ENCODE peak calls at places on chromosomes 16 and 17, in eight cellular contexts. One of them, this sample, is unnamed.

GRCh38 chr17:57035971-57036481 is 49.0 kb upstream of the AKAP1 start:
- DNase-seq in fibroblast of mammary gland: no peak
- DNase-seq in fibroblast of pulmonary artery: no peak
- DNase-seq in tibial artery: no peak
- DNase-seq in bronchial epithelial cell: peak
- DNase-seq in MM.1S: no peak
- DNase-seq in choroid plexus epithelial cell: no peak
- DNase-seq in psoas muscle: no peak
- DNase-seq in this sample: no peak

GRCh38 chr16:84199861-84200260 is 8.9 kb downstream of the ADAD2 start:
- DNase-seq in fibroblast of mammary gland: no peak
- DNase-seq in fibroblast of pulmonary artery: no peak
- DNase-seq in tibial artery: peak
- DNase-seq in bronchial epithelial cell: no peak
- DNase-seq in MM.1S: no peak
- DNase-seq in choroid plexus epithelial cell: no peak
- DNase-seq in psoas muscle: peak
- DNase-seq in this sample: no peak

GRCh38 chr16:29808219-29808900 is 2.0 kb downstream of the MAZ start:
- DNase-seq in fibroblast of mammary gland: no peak
- DNase-seq in fibroblast of pulmonary artery: no peak
- DNase-seq in tibial artery: no peak
- DNase-seq in bronchial epithelial cell: no peak
- DNase-seq in MM.1S: no peak
- DNase-seq in choroid plexus epithelial cell: no peak
- DNase-seq in psoas muscle: peak
- DNase-seq in this sample: no peak

GRCh38 chr16:68732068-68732680 is 4.9 kb upstream of the CDH1 start:
- DNase-seq in fibroblast of mammary gland: no peak
- DNase-seq in fibroblast of pulmonary artery: no peak
- DNase-seq in tibial artery: no peak
- DNase-seq in bronchial epithelial cell: peak
- DNase-seq in MM.1S: no peak
- DNase-seq in choroid plexus epithelial cell: peak
- DNase-seq in psoas muscle: no peak
- DNase-seq in this sample: peak

GRCh38 chr17:49216482-49216881 is 6.0 kb downstream of the ABI3 start:
- DNase-seq in fibroblast of mammary gland: no peak
- DNase-seq in fibroblast of pulmonary artery: no peak
- DNase-seq in tibial artery: no peak
- DNase-seq in bronchial epithelial cell: no peak
- DNase-seq in MM.1S: no peak
- DNase-seq in choroid plexus epithelial cell: no peak
- DNase-seq in psoas muscle: no peak
- DNase-seq in this sample: no peak

GRCh38 chr17:1009411-1010085 is 12.6 kb downstream of the TIMM22 start:
- DNase-seq in fibroblast of mammary gland: no peak
- DNase-seq in fibroblast of pulmonary artery: no peak
- DNase-seq in tibial artery: no peak
- DNase-seq in bronchial epithelial cell: no peak
- DNase-seq in MM.1S: no peak
- DNase-seq in choroid plexus epithelial cell: no peak
- DNase-seq in psoas muscle: no peak
- DNase-seq in this sample: no peak

GRCh38 chr16:69741951-69742904 is 12.5 kb downstream of the NOB1 start:
- DNase-seq in fibroblast of mammary gland: peak
- DNase-seq in fibroblast of pulmonary artery: peak
- DNase-seq in tibial artery: peak
- DNase-seq in bronchial epithelial cell: no peak
- DNase-seq in MM.1S: no peak
- DNase-seq in choroid plexus epithelial cell: peak
- DNase-seq in psoas muscle: peak
- DNase-seq in this sample: peak

GRCh38 chr17:39239640-39240314 is 14.0 kb upstream of the STAC2 start:
- DNase-seq in fibroblast of mammary gland: no peak
- DNase-seq in fibroblast of pulmonary artery: peak
- DNase-seq in tibial artery: no peak
- DNase-seq in bronchial epithelial cell: peak
- DNase-seq in MM.1S: peak
- DNase-seq in choroid plexus epithelial cell: peak
- DNase-seq in psoas muscle: no peak
- DNase-seq in this sample: no peak

GRCh38 chr16:54171855-54172537 is 114.6 kb downstream of the IRX3 start:
- DNase-seq in fibroblast of mammary gland: peak
- DNase-seq in fibroblast of pulmonary artery: peak
- DNase-seq in tibial artery: no peak
- DNase-seq in bronchial epithelial cell: peak
- DNase-seq in MM.1S: no peak
- DNase-seq in choroid plexus epithelial cell: peak
- DNase-seq in psoas muscle: no peak
- DNase-seq in this sample: peak

GRCh38 chr16:64051826-64052225 is 1070.0 kb downstream of the CDH11 start:
- DNase-seq in fibroblast of mammary gland: peak
- DNase-seq in fibroblast of pulmonary artery: peak
- DNase-seq in tibial artery: no peak
- DNase-seq in bronchial epithelial cell: peak
- DNase-seq in MM.1S: peak
- DNase-seq in choroid plexus epithelial cell: peak
- DNase-seq in psoas muscle: no peak
- DNase-seq in this sample: peak

GRCh38 chr17:13230908-13231307 is 213.1 kb upstream of the ELAC2 start:
- DNase-seq in fibroblast of mammary gland: no peak
- DNase-seq in fibroblast of pulmonary artery: no peak
- DNase-seq in tibial artery: no peak
- DNase-seq in bronchial epithelial cell: no peak
- DNase-seq in MM.1S: no peak
- DNase-seq in choroid plexus epithelial cell: no peak
- DNase-seq in psoas muscle: no peak
- DNase-seq in this sample: no peak

GRCh38 chr17:19867094-19867653 is 562 bp downstream of the ULK2 start:
- DNase-seq in fibroblast of mammary gland: peak
- DNase-seq in fibroblast of pulmonary artery: peak
- DNase-seq in tibial artery: peak
- DNase-seq in bronchial epithelial cell: peak
- DNase-seq in MM.1S: peak
- DNase-seq in choroid plexus epithelial cell: peak
- DNase-seq in psoas muscle: peak
- DNase-seq in this sample: peak

GRCh38 chr16:58684001-58684353 is 593 bp downstream of the SLC38A7 start:
- DNase-seq in fibroblast of mammary gland: peak
- DNase-seq in fibroblast of pulmonary artery: peak
- DNase-seq in tibial artery: no peak
- DNase-seq in bronchial epithelial cell: peak
- DNase-seq in MM.1S: no peak
- DNase-seq in choroid plexus epithelial cell: peak
- DNase-seq in psoas muscle: no peak
- DNase-seq in this sample: peak

GRCh38 chr17:39576187-39576586 is 31.5 kb downstream of the NEUROD2 start:
- DNase-seq in fibroblast of mammary gland: no peak
- DNase-seq in fibroblast of pulmonary artery: no peak
- DNase-seq in tibial artery: no peak
- DNase-seq in bronchial epithelial cell: peak
- DNase-seq in MM.1S: no peak
- DNase-seq in choroid plexus epithelial cell: no peak
- DNase-seq in psoas muscle: no peak
- DNase-seq in this sample: no peak

GRCh38 chr17:6233856-6234255 is 163.7 kb downstream of the WSCD1 start:
- DNase-seq in fibroblast of mammary gland: no peak
- DNase-seq in fibroblast of pulmonary artery: no peak
- DNase-seq in tibial artery: no peak
- DNase-seq in bronchial epithelial cell: no peak
- DNase-seq in MM.1S: no peak
- DNase-seq in choroid plexus epithelial cell: no peak
- DNase-seq in psoas muscle: no peak
- DNase-seq in this sample: no peak

GRCh38 chr16:31869511-31870201 is 4.0 kb upstream of the ZNF267 start:
- DNase-seq in fibroblast of mammary gland: peak
- DNase-seq in fibroblast of pulmonary artery: peak
- DNase-seq in tibial artery: peak
- DNase-seq in bronchial epithelial cell: peak
- DNase-seq in MM.1S: peak
- DNase-seq in choroid plexus epithelial cell: peak
- DNase-seq in psoas muscle: no peak
- DNase-seq in this sample: peak

GRCh38 chr17:38705523-38705802 is 390 bp downstream of the MLLT6 start:
- DNase-seq in fibroblast of mammary gland: no peak
- DNase-seq in fibroblast of pulmonary artery: no peak
- DNase-seq in tibial artery: no peak
- DNase-seq in bronchial epithelial cell: no peak
- DNase-seq in MM.1S: no peak
- DNase-seq in choroid plexus epithelial cell: no peak
- DNase-seq in psoas muscle: no peak
- DNase-seq in this sample: no peak

GRCh38 chr17:78933025-78933958 is 8.1 kb upstream of the TIMP2 start:
- DNase-seq in fibroblast of mammary gland: peak
- DNase-seq in fibroblast of pulmonary artery: peak
- DNase-seq in tibial artery: peak
- DNase-seq in bronchial epithelial cell: peak
- DNase-seq in MM.1S: peak
- DNase-seq in choroid plexus epithelial cell: peak
- DNase-seq in psoas muscle: peak
- DNase-seq in this sample: peak

DNA sequence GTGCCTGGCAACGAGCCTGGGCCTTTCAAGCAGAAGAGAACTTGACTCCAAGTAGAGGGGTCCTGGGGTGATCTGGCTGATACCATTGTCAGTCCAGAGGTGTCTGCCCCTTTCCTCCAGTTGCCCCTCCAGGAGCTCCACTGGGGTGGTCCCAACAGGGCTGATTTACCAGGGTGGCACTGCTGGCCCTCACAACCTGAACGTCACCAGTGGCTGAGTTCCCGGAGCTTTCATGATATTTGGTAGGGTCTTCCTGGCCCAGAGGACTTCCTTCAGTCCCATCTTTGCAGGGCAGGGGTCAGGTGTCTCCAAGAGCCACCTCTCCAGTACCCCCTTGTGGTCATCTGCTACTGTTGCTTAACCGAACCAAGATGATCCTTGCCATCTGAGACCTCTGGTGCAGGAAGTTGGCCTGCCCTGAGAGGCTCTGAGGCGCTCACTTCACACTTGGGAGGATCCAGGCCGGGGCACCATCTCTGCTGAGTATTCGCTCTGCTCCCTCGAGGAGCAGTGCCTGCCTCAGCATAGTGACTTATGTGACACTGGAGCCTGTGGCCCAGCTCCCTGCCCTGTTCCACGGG is 3.5 kb downstream of the LIMD2 start:
- DNase-seq in fibroblast of mammary gland: peak
- DNase-seq in fibroblast of pulmonary artery: peak
- DNase-seq in tibial artery: no peak
- DNase-seq in bronchial epithelial cell: peak
- DNase-seq in MM.1S: peak
- DNase-seq in choroid plexus epithelial cell: peak
- DNase-seq in psoas muscle: no peak
- DNase-seq in this sample: peak
- H3K4me3 ChIP-seq in fibroblast of mammary gland: no peak
- H3K4me3 ChIP-seq in fibroblast of pulmonary artery: no peak
- H3K4me3 ChIP-seq in tibial artery: no peak
- H3K4me3 ChIP-seq in bronchial epithelial cell: no peak
- H3K4me3 ChIP-seq in MM.1S: no peak
- H3K4me3 ChIP-seq in choroid plexus epithelial cell: no peak
- H3K4me3 ChIP-seq in psoas muscle: no peak
- H3K4me3 ChIP-seq in this sample: no peak

GRCh38 chr16:72884037-72884436 is 163.9 kb downstream of the ZFHX3 start:
- DNase-seq in fibroblast of mammary gland: peak
- DNase-seq in fibroblast of pulmonary artery: peak
- DNase-seq in tibial artery: no peak
- DNase-seq in bronchial epithelial cell: peak
- DNase-seq in MM.1S: no peak
- DNase-seq in choroid plexus epithelial cell: peak
- DNase-seq in psoas muscle: no peak
- DNase-seq in this sample: peak
- TF ChIP-seq CTCF in fibroblast of mammary gland: no peak
- TF ChIP-seq CTCF in fibroblast of pulmonary artery: no peak
- TF ChIP-seq CTCF in tibial artery: no peak
- TF ChIP-seq CTCF in bronchial epithelial cell: no peak
- TF ChIP-seq CTCF in MM.1S: no peak
- TF ChIP-seq CTCF in choroid plexus epithelial cell: no peak
- TF ChIP-seq CTCF in psoas muscle: no peak
- TF ChIP-seq CTCF in this sample: no peak

GRCh38 chr16:75248536-75249380 is 2.7 kb downstream of the BCAR1 start:
- DNase-seq in fibroblast of mammary gland: no peak
- DNase-seq in fibroblast of pulmonary artery: no peak
- DNase-seq in tibial artery: no peak
- DNase-seq in bronchial epithelial cell: no peak
- DNase-seq in MM.1S: no peak
- DNase-seq in choroid plexus epithelial cell: no peak
- DNase-seq in psoas muscle: peak
- DNase-seq in this sample: no peak
- H3K4me3 ChIP-seq in fibroblast of mammary gland: no peak
- H3K4me3 ChIP-seq in fibroblast of pulmonary artery: no peak
- H3K4me3 ChIP-seq in tibial artery: peak
- H3K4me3 ChIP-seq in bronchial epithelial cell: no peak
- H3K4me3 ChIP-seq in MM.1S: no peak
- H3K4me3 ChIP-seq in choroid plexus epithelial cell: peak
- H3K4me3 ChIP-seq in psoas muscle: peak
- H3K4me3 ChIP-seq in this sample: peak

DNA sequence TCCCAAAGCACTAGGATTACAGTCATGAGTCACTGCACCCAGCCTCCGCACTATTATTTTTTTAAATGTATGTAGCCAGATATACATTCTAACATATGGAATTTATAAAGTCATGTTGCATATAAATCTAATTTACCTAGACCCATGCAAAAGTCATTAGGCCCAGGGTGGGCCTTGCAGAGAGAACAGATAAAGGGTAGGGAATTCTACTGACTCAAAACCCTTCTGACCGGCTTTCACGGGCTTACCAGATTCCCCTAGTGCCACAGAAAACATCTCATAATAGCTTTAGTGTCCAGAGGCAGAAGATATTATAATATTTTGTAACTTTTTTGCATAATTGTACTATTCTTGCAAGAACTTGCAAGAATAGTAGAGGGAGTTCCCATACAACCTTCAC is 20.6 kb upstream of the HELZ start:
- DNase-seq in fibroblast of mammary gland: no peak
- DNase-seq in fibroblast of pulmonary artery: no peak
- DNase-seq in tibial artery: no peak
- DNase-seq in bronchial epithelial cell: no peak
- DNase-seq in MM.1S: no peak
- DNase-seq in choroid plexus epithelial cell: no peak
- DNase-seq in psoas muscle: no peak
- DNase-seq in this sample: no peak
- TF ChIP-seq CTCF in fibroblast of mammary gland: no peak
- TF ChIP-seq CTCF in fibroblast of pulmonary artery: no peak
- TF ChIP-seq CTCF in tibial artery: no peak
- TF ChIP-seq CTCF in bronchial epithelial cell: no peak
- TF ChIP-seq CTCF in MM.1S: no peak
- TF ChIP-seq CTCF in choroid plexus epithelial cell: no peak
- TF ChIP-seq CTCF in psoas muscle: no peak
- TF ChIP-seq CTCF in this sample: no peak

DNA sequence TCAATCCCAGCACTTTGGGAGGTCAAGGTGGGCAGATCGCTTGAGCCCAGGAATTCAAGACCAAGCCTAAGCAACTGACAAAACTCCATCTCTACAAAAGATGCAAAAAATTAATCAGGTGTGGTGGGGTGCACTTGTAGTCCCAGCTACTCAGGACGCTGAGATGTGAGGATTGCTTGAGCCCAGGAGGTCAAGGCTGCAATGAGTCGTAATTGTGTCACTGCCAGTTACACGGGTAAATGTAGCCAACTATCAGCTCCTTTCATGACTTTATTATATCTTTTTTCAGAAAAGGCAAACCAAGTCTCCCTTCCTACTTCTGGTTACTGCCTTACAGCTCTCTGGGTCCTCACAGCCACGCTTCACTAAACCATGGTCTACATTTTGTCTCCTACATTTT is 4.0 kb downstream of the SDF2 start:
- DNase-seq in fibroblast of mammary gland: peak
- DNase-seq in fibroblast of pulmonary artery: no peak
- DNase-seq in tibial artery: no peak
- DNase-seq in bronchial epithelial cell: peak
- DNase-seq in MM.1S: no peak
- DNase-seq in choroid plexus epithelial cell: peak
- DNase-seq in psoas muscle: no peak
- DNase-seq in this sample: peak
- H3K4me3 ChIP-seq in fibroblast of mammary gland: no peak
- H3K4me3 ChIP-seq in fibroblast of pulmonary artery: no peak
- H3K4me3 ChIP-seq in tibial artery: no peak
- H3K4me3 ChIP-seq in bronchial epithelial cell: no peak
- H3K4me3 ChIP-seq in MM.1S: no peak
- H3K4me3 ChIP-seq in choroid plexus epithelial cell: no peak
- H3K4me3 ChIP-seq in psoas muscle: no peak
- H3K4me3 ChIP-seq in this sample: no peak

This sample was measured in cardiac fibroblast.